ENCODE peak calls at places on chromosomes 1 and 21, in six cellular contexts. T is HepG2, S is GM12878, V is K562, L is GM12891, D is H1. N is an unnamed sample.

GRCh38 chr21:42115136-42115683 is 44.1 kb downstream of the UMODL1 start:
- DNase-seq in T (no peak), S (no peak), V (no peak), L (no peak), D (no peak), N (no peak)

GRCh38 chr1:94866178-94866822 is 46.1 kb downstream of the SLC44A3 start:
- DNase-seq in T (no peak), S (no peak), V (no peak), L (no peak), D (no peak), N (no peak)

GRCh38 chr1:37434292-37434907 is 40.0 kb upstream of the ZC3H12A start:
- DNase-seq in T (peak; percentile 25), S (no peak), V (peak; percentile 90), L (peak; percentile 92), D (peak; percentile 31), N (peak; percentile 87)

GRCh38 chr1:85617582-85618237 is 37.1 kb downstream of the CCN1 start:
- DNase-seq in T (no peak), S (no peak), V (no peak), L (no peak), D (no peak), N (no peak)

GRCh38 chr1:67528141-67528540 is 97.9 kb upstream of the SERBP1 start:
- DNase-seq in T (no peak), S (no peak), V (no peak), L (no peak), D (no peak), N (no peak)

GRCh38 chr1:93704063-93704462 is 22.4 kb upstream of the BCAR3 start:
- DNase-seq in T (no peak), S (peak; percentile 89), V (no peak), L (peak; percentile 32), D (no peak), N (no peak)

GRCh38 chr1:1081311-1082238 is 7.5 kb upstream of the RNF223 start:
- DNase-seq in T (no peak), S (no peak), V (no peak), L (peak; percentile 18), D (no peak), N (peak; percentile 20)

GRCh38 chr1:229224308-229224707 is 46.6 kb upstream of the RAB4A start:
- DNase-seq in T (no peak), S (no peak), V (no peak), L (no peak), D (no peak), N (no peak)

GRCh38 chr1:47432071-47433036 is 5.5 kb upstream of the FOXD2 start:
- DNase-seq in T (peak; percentile 39), S (peak; percentile 34), V (peak; percentile 73), L (peak; percentile 42), D (peak; percentile 58), N (no peak)

GRCh38 chr1:33219886-33220661 is 36.2 kb upstream of the ZNF362 start:
- DNase-seq in T (no peak), S (no peak), V (no peak), L (no peak), D (no peak), N (no peak)

GRCh38 chr1:45473302-45473701 is 17.7 kb downstream of the TESK2 start:
- DNase-seq in T (no peak), S (no peak), V (no peak), L (no peak), D (no peak), N (no peak)

GRCh38 chr1:206631085-206631509 is 4.2 kb upstream of the DYRK3 start:
- DNase-seq in T (peak; percentile 78), S (peak; percentile 60), V (peak; percentile 93), L (peak; percentile 43), D (peak; percentile 74), N (peak; percentile 36)

GRCh38 chr21:45012661-45013270 is 61.6 kb upstream of the ADARB1 start:
- DNase-seq in T (no peak), S (no peak), V (no peak), L (no peak), D (peak; percentile 41), N (no peak)

GRCh38 chr1:33036051-33036525 is 595 bp downstream of the AK2 start:
- DNase-seq in T (peak; percentile 37), S (no peak), V (peak; percentile 60), L (no peak), D (no peak), N (no peak)

GRCh38 chr1:28073867-28074266 is 14.5 kb downstream of the EYA3 start:
- DNase-seq in T (no peak), S (no peak), V (no peak), L (no peak), D (no peak), N (no peak)

GRCh38 chr1:181092883-181093282 is 4.4 kb downstream of the IER5 start:
- DNase-seq in T (peak; percentile 85), S (no peak), V (no peak), L (no peak), D (no peak), N (no peak)

GRCh38 chr1:53992085-53992874 is 25.7 kb downstream of the LDLRAD1 start:
- DNase-seq in T (peak; percentile 75), S (no peak), V (no peak), L (no peak), D (no peak), N (no peak)

GRCh38 chr21:43893536-43894205 is 28.6 kb downstream of the AGPAT3 start:
- DNase-seq in T (no peak), S (no peak), V (peak; percentile 22), L (no peak), D (no peak), N (no peak)

GRCh38 chr1:173549813-173550212 is 53.1 kb downstream of the SLC9C2 start:
- DNase-seq in T (no peak), S (no peak), V (no peak), L (no peak), D (no peak), N (no peak)

DNA sequence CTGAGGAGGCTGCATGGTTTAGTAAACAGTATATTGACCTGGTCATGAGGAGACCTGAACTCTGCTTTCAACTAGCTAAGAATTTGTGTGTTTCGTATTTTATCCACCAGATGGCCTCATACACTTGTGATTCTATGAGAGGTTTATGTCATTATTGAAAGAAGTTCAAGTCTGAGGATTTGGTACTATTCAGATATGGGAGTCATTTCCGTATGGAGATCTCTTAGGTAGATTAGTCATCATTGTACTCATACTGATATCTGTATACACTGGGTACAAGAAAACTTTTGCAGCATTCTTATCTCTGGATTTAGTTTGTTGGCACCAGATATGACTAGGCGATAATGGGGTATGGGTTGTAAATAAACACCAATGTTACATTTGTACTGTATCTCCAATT is 26.6 kb downstream of the ATF6 start:
- DNase-seq in T (peak; percentile 59), S (peak; percentile 23), V (peak; percentile 48), L (no peak), D (no peak), N (no peak)
- TF ChIP-seq POLR2A in T (no peak), S (no peak), V (no peak), L (no peak), D (no peak), N (no peak)

GRCh38 chr1:200301152-200301551 is 108.7 kb downstream of the ZNF281 start:
- DNase-seq in T (no peak), S (no peak), V (no peak), L (no peak), D (no peak), N (no peak)

GRCh38 chr1:200304146-200304545 is 105.7 kb downstream of the ZNF281 start:
- DNase-seq in T (no peak), S (no peak), V (no peak), L (no peak), D (no peak), N (no peak)

GRCh38 chr1:200302893-200303250 is 107.0 kb downstream of the ZNF281 start:
- DNase-seq in T (no peak), S (no peak), V (no peak), L (no peak), D (no peak), N (no peak)

GRCh38 chr1:200299571-200299970 is 110.3 kb downstream of the ZNF281 start:
- DNase-seq in T (no peak), S (no peak), V (no peak), L (no peak), D (no peak), N (no peak)

DNA sequence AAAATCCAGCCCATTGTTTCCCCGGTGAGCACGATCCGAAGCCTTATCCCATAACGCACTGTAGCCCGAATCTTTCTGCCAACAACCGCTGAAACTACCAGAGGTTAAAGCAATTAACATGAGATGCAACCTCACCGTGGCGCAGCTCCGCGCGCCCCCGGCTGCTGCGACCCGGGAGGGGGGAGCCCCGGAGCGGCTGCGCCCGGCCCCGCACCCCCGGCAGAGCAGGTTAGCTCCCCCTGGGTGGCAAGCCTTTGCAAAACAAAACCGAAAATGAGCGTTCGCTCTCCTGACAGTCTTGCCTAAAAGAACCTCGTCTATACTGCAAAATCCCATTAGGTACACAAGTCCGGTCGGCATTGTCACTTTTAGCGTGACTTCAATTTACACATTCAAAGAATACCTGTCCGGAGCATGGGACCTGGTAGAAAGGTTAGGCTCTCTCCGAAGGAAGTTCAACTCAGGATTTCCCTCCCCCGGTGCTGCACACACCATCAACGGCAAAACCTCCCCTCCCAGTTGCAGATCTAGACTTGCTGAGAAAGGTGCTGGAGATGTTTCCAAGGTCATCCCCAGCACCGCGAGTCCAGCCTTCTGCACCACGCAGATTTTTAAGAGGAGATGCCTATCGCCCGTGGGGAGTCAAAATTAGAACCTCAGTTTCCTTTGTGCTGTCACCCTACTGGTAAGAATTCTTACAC is 107.5 kb downstream of the ZNF281 start:
- DNase-seq in T (no peak), S (no peak), V (no peak), L (no peak), D (no peak), N (peak; percentile 41)
- TF ChIP-seq POLR2AphosphoS5 in T (no peak), S (no peak), V (no peak), L (no peak), D (no peak), N (no peak)

GRCh38 chr1:9426291-9426711 is 113.0 kb upstream of the SLC25A33 start:
- DNase-seq in T (no peak), S (peak; percentile 93), V (no peak), L (peak; percentile 71), D (no peak), N (peak; percentile 79)
- TF ChIP-seq TAF1 in T (no peak), S (peak; percentile 22), V (no peak), L (no peak), D (no peak), N (no peak)

GRCh38 chr1:205377355-205377754 is 20.6 kb upstream of the KLHDC8A start:
- DNase-seq in T (no peak), S (no peak), V (no peak), L (no peak), D (no peak), N (no peak)

GRCh38 chr1:205374205-205375078 is 17.7 kb upstream of the KLHDC8A start:
- DNase-seq in T (no peak), S (no peak), V (no peak), L (no peak), D (no peak), N (no peak)

GRCh38 chr1:205375816-205376545 is 19.3 kb upstream of the KLHDC8A start:
- DNase-seq in T (peak; percentile 33), S (no peak), V (no peak), L (no peak), D (no peak), N (no peak)

GRCh38 chr1:205379056-205379455 is 22.3 kb upstream of the KLHDC8A start:
- DNase-seq in T (no peak), S (no peak), V (no peak), L (no peak), D (no peak), N (no peak)

DNA sequence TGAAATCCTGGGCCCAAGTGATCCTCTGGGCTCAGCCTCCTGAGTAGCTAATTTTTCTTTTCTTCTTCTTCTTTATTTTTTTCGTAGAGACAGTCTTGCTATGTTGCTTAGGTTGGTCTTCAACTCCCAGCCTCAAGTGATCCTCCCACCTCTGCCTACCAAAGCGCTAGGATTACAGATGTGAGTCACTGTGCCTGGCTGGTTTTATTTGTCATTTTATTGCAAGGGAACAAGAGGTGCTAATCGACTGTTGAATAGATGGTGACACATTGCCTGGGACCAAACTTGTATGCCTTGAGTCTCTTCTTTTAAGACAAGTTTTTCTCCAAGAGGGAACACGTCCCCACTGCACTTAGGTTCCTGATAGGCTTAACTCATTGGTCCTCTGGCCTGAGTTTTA is 20.0 kb upstream of the KLHDC8A start:
- DNase-seq in T (no peak), S (no peak), V (no peak), L (no peak), D (no peak), N (no peak)
- TF ChIP-seq POLR2A in T (no peak), S (no peak), V (no peak), L (no peak), D (no peak), N (no peak)

N was measured in GM12892.